ENCODE peak calls at places on chromosomes 1 and 21, in seven cellular contexts. One of them, this sample, is unnamed.

GRCh38 chr1:55353709-55354620 is 138.8 kb upstream of the USP24 start:
- ATAC-seq in activated naive CD8-positive, alpha-beta T cell treated with anti-CD3 and anti-CD28 coated beads, Interleukin-2, amount 10 ng/mL, durations not matched to agents 7 days and 5 days: no peak
- ATAC-seq in left lung: no peak
- ATAC-seq in K562: no peak
- ATAC-seq in CD8-positive, alpha-beta T cell: no peak
- ATAC-seq in CD4-positive, alpha-beta T cell: no peak
- ATAC-seq in central memory CD8-positive, alpha-beta T cell: no peak
- ATAC-seq in this sample: no peak

GRCh38 chr1:235859775-235860174 is 6.9 kb downstream of the LYST start:
- ATAC-seq in activated naive CD8-positive, alpha-beta T cell treated with anti-CD3 and anti-CD28 coated beads, Interleukin-2, amount 10 ng/mL, durations not matched to agents 7 days and 5 days: no peak
- ATAC-seq in CD4-positive, alpha-beta T cell: no peak
- ATAC-seq in CD8-positive, alpha-beta T cell: no peak
- ATAC-seq in K562: no peak
- ATAC-seq in left lung: no peak
- ATAC-seq in central memory CD8-positive, alpha-beta T cell: no peak
- ATAC-seq in this sample: peak

GRCh38 chr1:93603106-93603505 is 78.5 kb downstream of the BCAR3 start:
- ATAC-seq in CD4-positive, alpha-beta T cell: no peak
- ATAC-seq in CD8-positive, alpha-beta T cell: no peak
- ATAC-seq in K562: no peak
- ATAC-seq in activated naive CD8-positive, alpha-beta T cell treated with anti-CD3 and anti-CD28 coated beads, Interleukin-2, amount 10 ng/mL, durations not matched to agents 7 days and 5 days: no peak
- ATAC-seq in left lung: no peak
- ATAC-seq in central memory CD8-positive, alpha-beta T cell: no peak
- ATAC-seq in this sample: no peak

GRCh38 chr1:21344098-21344749 is 54.0 kb upstream of the ECE1 start:
- ATAC-seq in CD8-positive, alpha-beta T cell: no peak
- ATAC-seq in left lung: no peak
- ATAC-seq in central memory CD8-positive, alpha-beta T cell: no peak
- ATAC-seq in CD4-positive, alpha-beta T cell: no peak
- ATAC-seq in K562: no peak
- ATAC-seq in activated naive CD8-positive, alpha-beta T cell treated with anti-CD3 and anti-CD28 coated beads, Interleukin-2, amount 10 ng/mL, durations not matched to agents 7 days and 5 days: no peak
- ATAC-seq in this sample: no peak

GRCh38 chr21:46250146-46250725 is 21.7 kb upstream of the LSS start:
- ATAC-seq in CD4-positive, alpha-beta T cell: no peak
- ATAC-seq in activated naive CD8-positive, alpha-beta T cell treated with anti-CD3 and anti-CD28 coated beads, Interleukin-2, amount 10 ng/mL, durations not matched to agents 7 days and 5 days: no peak
- ATAC-seq in CD8-positive, alpha-beta T cell: no peak
- ATAC-seq in left lung: no peak
- ATAC-seq in K562: no peak
- ATAC-seq in central memory CD8-positive, alpha-beta T cell: no peak
- ATAC-seq in this sample: no peak

GRCh38 chr1:39195166-39196111 is 9.1 kb upstream of the MACF1 start:
- ATAC-seq in activated naive CD8-positive, alpha-beta T cell treated with anti-CD3 and anti-CD28 coated beads, Interleukin-2, amount 10 ng/mL, durations not matched to agents 7 days and 5 days: no peak
- ATAC-seq in left lung: peak
- ATAC-seq in K562: no peak
- ATAC-seq in central memory CD8-positive, alpha-beta T cell: peak
- ATAC-seq in CD4-positive, alpha-beta T cell: peak
- ATAC-seq in CD8-positive, alpha-beta T cell: no peak
- ATAC-seq in this sample: peak

GRCh38 chr1:18015719-18016118 is 91.9 kb upstream of the IGSF21 start:
- ATAC-seq in CD8-positive, alpha-beta T cell: no peak
- ATAC-seq in activated naive CD8-positive, alpha-beta T cell treated with anti-CD3 and anti-CD28 coated beads, Interleukin-2, amount 10 ng/mL, durations not matched to agents 7 days and 5 days: no peak
- ATAC-seq in CD4-positive, alpha-beta T cell: no peak
- ATAC-seq in K562: no peak
- ATAC-seq in left lung: no peak
- ATAC-seq in central memory CD8-positive, alpha-beta T cell: no peak
- ATAC-seq in this sample: no peak

GRCh38 chr1:40928699-40929098 is 50.8 kb upstream of the CTPS1 start:
- ATAC-seq in K562: no peak
- ATAC-seq in CD4-positive, alpha-beta T cell: no peak
- ATAC-seq in central memory CD8-positive, alpha-beta T cell: no peak
- ATAC-seq in left lung: no peak
- ATAC-seq in activated naive CD8-positive, alpha-beta T cell treated with anti-CD3 and anti-CD28 coated beads, Interleukin-2, amount 10 ng/mL, durations not matched to agents 7 days and 5 days: no peak
- ATAC-seq in CD8-positive, alpha-beta T cell: no peak
- ATAC-seq in this sample: no peak

GRCh38 chr1:155141799-155142198 is 1.5 kb upstream of the DPM3 start:
- ATAC-seq in CD4-positive, alpha-beta T cell: no peak
- ATAC-seq in activated naive CD8-positive, alpha-beta T cell treated with anti-CD3 and anti-CD28 coated beads, Interleukin-2, amount 10 ng/mL, durations not matched to agents 7 days and 5 days: no peak
- ATAC-seq in K562: no peak
- ATAC-seq in CD8-positive, alpha-beta T cell: no peak
- ATAC-seq in left lung: no peak
- ATAC-seq in central memory CD8-positive, alpha-beta T cell: no peak
- ATAC-seq in this sample: no peak